ENCODE peak calls at places on chromosomes 3 and 15, in six cellular contexts. C, W, K, Y, F and A are unnamed samples.
A peak's percentile ranks its signal among the peaks of the same experiment; 100 is the strongest.

GRCh38 chr3:13703071-13703470 is 154.1 kb downstream of the FBLN2 start:
- DNase-seq in C (no peak), W (no peak), K (peak; percentile 6), Y (no peak), F (no peak), A (peak; percentile 12)

GRCh38 chr3:45597581-45597980 is 3.0 kb downstream of the LIMD1 start:
- DNase-seq in C (no peak), W (no peak), K (no peak), Y (no peak), F (no peak), A (peak; percentile 58)

GRCh38 chr15:98381446-98381845 is 266.9 kb upstream of the IGF1R start:
- DNase-seq in C (no peak), W (no peak), K (no peak), Y (no peak), F (no peak), A (no peak)

GRCh38 chr3:178623666-178624255 is 87.5 kb downstream of the KCNMB2 start:
- DNase-seq in C (no peak), W (no peak), K (no peak), Y (no peak), F (no peak), A (no peak)

GRCh38 chr3:116340680-116341216 is 104.5 kb downstream of the LSAMP start:
- DNase-seq in C (no peak), W (no peak), K (no peak), Y (no peak), F (no peak), A (no peak)

GRCh38 chr3:185687479-185687878 is 101.4 kb downstream of the SENP2 start:
- DNase-seq in C (no peak), W (no peak), K (no peak), Y (no peak), F (no peak), A (no peak)

GRCh38 chr3:36444909-36445308 is 64.6 kb downstream of the STAC start:
- DNase-seq in C (no peak), W (no peak), K (no peak), Y (no peak), F (no peak), A (no peak)

GRCh38 chr3:58104155-58104554 is 95.9 kb downstream of the FLNB start:
- DNase-seq in C (no peak), W (no peak), K (no peak), Y (no peak), F (no peak), A (no peak)

GRCh38 chr3:36701903-36702374 is 62.4 kb downstream of the DCLK3 start:
- DNase-seq in C (no peak), W (no peak), K (no peak), Y (no peak), F (no peak), A (no peak)

GRCh38 chr3:142057331-142057725 is 92.0 kb downstream of the TFDP2 start:
- DNase-seq in C (no peak), W (no peak), K (no peak), Y (no peak), F (no peak), A (no peak)

GRCh38 chr3:115996420-115997108 is 373.3 kb downstream of the GAP43 start:
- DNase-seq in C (no peak), W (no peak), K (no peak), Y (no peak), F (no peak), A (no peak)

GRCh38 chr15:61447981-61448380 is 218.9 kb upstream of the RORA start:
- DNase-seq in C (no peak), W (no peak), K (no peak), Y (no peak), F (no peak), A (no peak)

GRCh38 chr3:81923038-81923437 is 161.6 kb upstream of the GBE1 start:
- DNase-seq in C (no peak), W (no peak), K (no peak), Y (no peak), F (no peak), A (no peak)

GRCh38 chr3:66693461-66693912 is 192.7 kb upstream of the LRIG1 start:
- DNase-seq in C (peak; percentile 35), W (no peak), K (no peak), Y (peak; percentile 18), F (no peak), A (no peak)

GRCh38 chr15:75309711-75310110 is 26.2 kb upstream of the COMMD4 start:
- DNase-seq in C (no peak), W (no peak), K (no peak), Y (no peak), F (no peak), A (no peak)

GRCh38 chr15:88649286-88649733 is 10.5 kb downstream of the ISG20 start:
- DNase-seq in C (no peak), W (no peak), K (no peak), Y (peak; percentile 53), F (peak; percentile 33), A (no peak)

GRCh38 chr3:65005481-65005880 is 317.7 kb upstream of the ADAMTS9 start:
- DNase-seq in C (no peak), W (no peak), K (no peak), Y (no peak), F (no peak), A (no peak)

GRCh38 chr3:98986073-98986472 is 84.6 kb upstream of the DCBLD2 start:
- DNase-seq in C (no peak), W (no peak), K (no peak), Y (no peak), F (no peak), A (no peak)

GRCh38 chr3:132038198-132038825 is 3.5 kb upstream of the CPNE4 start:
- DNase-seq in C (no peak), W (no peak), K (no peak), Y (no peak), F (no peak), A (no peak)

GRCh38 chr3:169146866-169147245 is 516.7 kb downstream of the MECOM start:
- DNase-seq in C (no peak), W (no peak), K (no peak), Y (no peak), F (no peak), A (no peak)

GRCh38 chr3:12983326-12983725 is 89.9 kb downstream of the IQSEC1 start:
- DNase-seq in C (no peak), W (no peak), K (no peak), Y (no peak), F (no peak), A (no peak)

GRCh38 chr3:43996379-43997301 is 245.0 kb upstream of the TOPAZ1 start:
- DNase-seq in C (no peak), W (peak; percentile 78), K (peak; percentile 71), Y (no peak), F (no peak), A (no peak)

DNA sequence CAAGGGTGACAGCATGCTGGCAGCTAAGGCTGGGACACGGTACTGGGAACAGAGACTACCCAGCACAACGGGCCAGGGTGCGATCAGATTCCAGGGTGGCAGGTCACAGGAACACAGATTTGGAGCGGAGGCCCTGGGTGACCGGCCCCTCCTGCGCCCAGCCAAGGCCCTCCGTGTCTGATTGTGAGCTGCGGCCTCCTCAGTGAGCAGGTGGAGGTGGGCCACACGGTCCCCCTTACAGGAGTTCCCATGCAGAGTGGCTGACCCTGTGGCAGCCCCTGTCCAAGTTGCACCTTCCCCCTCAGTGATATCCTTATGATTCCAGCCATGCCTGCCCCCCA is 28.9 kb upstream of the PARL start:
- DNase-seq in C (no peak), W (no peak), K (no peak), Y (no peak), F (no peak), A (no peak)
- H3K27ac ChIP-seq in C (no peak overlapping the region), W (no peak overlapping the region), K (no peak overlapping the region), Y (no peak overlapping the region), F (no peak overlapping the region), A (no peak overlapping the region)

GRCh38 chr3:183350164-183350563 is 78.3 kb downstream of the MCF2L2 start:
- DNase-seq in C (no peak), W (no peak), K (no peak), Y (no peak), F (no peak), A (no peak)
- H3K27ac ChIP-seq in C (no peak overlapping the region), W (no peak overlapping the region), K (no peak overlapping the region), Y (no peak overlapping the region), F (peak overlapping the region; percentile 26), A (no peak overlapping the region)

DNA sequence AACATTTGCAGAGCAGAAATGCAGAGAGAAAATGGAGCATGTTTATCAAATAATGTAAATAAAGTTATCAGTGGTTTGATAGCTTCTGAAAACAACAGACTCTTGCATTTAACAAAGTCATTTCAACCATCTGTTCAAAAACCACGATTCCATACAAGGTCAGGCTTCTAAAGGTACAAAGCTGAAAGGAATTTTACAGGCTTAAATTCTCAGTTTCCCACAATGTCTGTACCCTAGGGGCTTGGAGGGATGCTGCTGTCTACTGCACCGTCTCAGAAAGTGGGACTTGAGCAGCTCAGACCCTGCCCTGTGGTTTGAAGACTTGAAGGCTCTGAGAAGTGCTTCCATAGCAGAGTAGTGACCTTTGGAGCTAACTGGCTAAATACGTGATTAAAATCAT is 30.4 kb upstream of the TM4SF1 start:
- DNase-seq in C (no peak), W (no peak), K (no peak), Y (no peak), F (no peak), A (no peak)
- H3K27ac ChIP-seq in C (no peak overlapping the region), W (no peak overlapping the region), K (no peak overlapping the region), Y (no peak overlapping the region), F (no peak overlapping the region), A (no peak overlapping the region)

GRCh38 chr3:52205727-52206372 is 7.9 kb downstream of the ALAS1 start:
- DNase-seq in C (peak; percentile 61), W (peak; percentile 34), K (no peak), Y (no peak), F (no peak), A (peak; percentile 40)

GRCh38 chr3:52203701-52204100 is 5.7 kb downstream of the ALAS1 start:
- DNase-seq in C (no peak), W (no peak), K (no peak), Y (no peak), F (no peak), A (no peak)

GRCh38 chr3:52200981-52201679 is 3.2 kb downstream of the ALAS1 start:
- DNase-seq in C (no peak), W (no peak), K (peak; percentile 15), Y (no peak), F (no peak), A (no peak)

GRCh38 chr3:52204337-52205073 is 6.5 kb downstream of the ALAS1 start:
- DNase-seq in C (no peak), W (no peak), K (no peak), Y (no peak), F (no peak), A (no peak)

GRCh38 chr3:52202384-52203077 is 4.6 kb downstream of the ALAS1 start:
- DNase-seq in C (no peak), W (peak; percentile 53), K (no peak), Y (no peak), F (no peak), A (no peak)
- H3K27ac ChIP-seq in C (peak overlapping the region; percentile 41), W (peak overlapping the region; percentile 51), K (peak overlapping the region; percentile 4), Y (no peak overlapping the region), F (no peak overlapping the region), A (no peak overlapping the region)